ENCODE peak calls at places on chromosomes 13 and 19, in nine cellular contexts. B is heart right ventricle; X is heart left ventricle; D is aorta; J is brain microvascular endothelial cell; A is fibroblast of lung; T is H7; M is IMR-90; N is effector memory CD4-positive, alpha-beta T cell. L is an unnamed sample.

GRCh38 chr19:3075605-3076431 is 13.5 kb upstream of the TLE5 start:
- DNase-seq in B (peak; percentile 70), X (peak; percentile 79), D (peak; percentile 92), J (no peak), A (no peak), T (peak; percentile 95), M (no peak), N (peak; percentile 61), L (peak; percentile 70)

GRCh38 chr19:33390120-33390907 is 16.8 kb downstream of the CEBPG start:
- DNase-seq in B (peak; percentile 76), X (peak; percentile 82), D (peak; percentile 84), J (no peak), A (peak; percentile 29), T (peak; percentile 66), M (no peak), N (no peak), L (no peak)

GRCh38 chr19:7673995-7674667 is 2.8 kb upstream of the MCEMP1 start:
- DNase-seq in B (peak; percentile 64), X (peak; percentile 81), D (peak; percentile 85), J (peak; percentile 50), A (peak; percentile 38), T (peak; percentile 92), M (peak; percentile 45), N (no peak), L (no peak)

GRCh38 chr19:45161715-45162463 is 1.1 kb upstream of the NKPD1 start:
- DNase-seq in B (no peak), X (no peak), D (no peak), J (no peak), A (peak; percentile 29), T (peak; percentile 94), M (peak; percentile 28), N (no peak), L (no peak)

GRCh38 chr19:49566302-49566701 is 14.1 kb downstream of the NOSIP start:
- DNase-seq in B (no peak), X (no peak), D (no peak), J (no peak), A (no peak), T (no peak), M (no peak), N (no peak), L (no peak)

GRCh38 chr13:97548138-97548537 is 114.2 kb downstream of the RAP2A start:
- DNase-seq in B (no peak), X (no peak), D (no peak), J (no peak), A (no peak), T (no peak), M (no peak), N (no peak), L (no peak)

GRCh38 chr13:26327905-26328304 is 74.0 kb downstream of the CDK8 start:
- DNase-seq in B (no peak), X (no peak), D (no peak), J (no peak), A (peak; percentile 42), T (no peak), M (no peak), N (no peak), L (no peak)

GRCh38 chr19:6743714-6744380 is 4.4 kb downstream of the TRIP10 start:
- DNase-seq in B (no peak), X (no peak), D (no peak), J (no peak), A (no peak), T (peak; percentile 55), M (peak; percentile 37), N (no peak), L (no peak)

GRCh38 chr13:95226051-95226450 is 75.2 kb downstream of the ABCC4 start:
- DNase-seq in B (no peak), X (no peak), D (no peak), J (no peak), A (no peak), T (no peak), M (no peak), N (no peak), L (no peak)

GRCh38 chr19:58182989-58183821 is at the start of gene ZNF274:
- DNase-seq in B (peak; percentile 95), X (peak; percentile 97), D (peak; percentile 98), J (peak; percentile 89), A (peak; percentile 89), T (peak; percentile 98), M (peak; percentile 87), N (peak; percentile 88), L (peak; percentile 92)

GRCh38 chr19:45076029-45076850 is at the start of gene ZNF296:
- DNase-seq in B (peak; percentile 74), X (peak; percentile 88), D (peak; percentile 89), J (no peak), A (peak; percentile 25), T (peak; percentile 98), M (no peak), N (peak; percentile 73), L (peak; percentile 74)

GRCh38 chr13:33340631-33341030 is 55.1 kb upstream of the STARD13 start:
- DNase-seq in B (no peak), X (no peak), D (no peak), J (no peak), A (no peak), T (no peak), M (peak; percentile 52), N (no peak), L (no peak)

GRCh38 chr13:112768795-112769411 is 79.1 kb downstream of the ATP11A start:
- DNase-seq in B (peak; percentile 68), X (peak; percentile 82), D (peak; percentile 74), J (no peak), A (no peak), T (peak; percentile 74), M (no peak), N (no peak), L (peak; percentile 53)

GRCh38 chr19:38149597-38149996 is 74.4 kb downstream of the DPF1 start:
- DNase-seq in B (no peak), X (no peak), D (no peak), J (no peak), A (peak; percentile 16), T (peak; percentile 47), M (peak; percentile 22), N (no peak), L (no peak)

GRCh38 chr19:41998246-41999020 is 4.4 kb upstream of the ATP1A3 start:
- DNase-seq in B (peak; percentile 48), X (no peak), D (no peak), J (peak; percentile 6), A (peak; percentile 27), T (peak; percentile 95), M (peak; percentile 39), N (no peak), L (peak; percentile 15)

GRCh38 chr19:42099336-42099925 is 23.5 kb downstream of the ZNF574 start:
- DNase-seq in B (no peak), X (no peak), D (no peak), J (no peak), A (no peak), T (peak; percentile 59), M (no peak), N (no peak), L (no peak)

GRCh38 chr19:5024282-5024681 is 55.4 kb downstream of the KDM4B start:
- DNase-seq in B (no peak), X (no peak), D (no peak), J (no peak), A (no peak), T (peak; percentile 63), M (no peak), N (no peak), L (no peak)

GRCh38 chr13:44259045-44260042 is 114.3 kb upstream of the SERP2 start:
- DNase-seq in B (no peak), X (no peak), D (no peak), J (peak; percentile 89), A (peak; percentile 76), T (no peak), M (peak; percentile 66), N (peak; percentile 13), L (peak; percentile 44)

GRCh38 chr19:6424190-6424938 is at the start of gene KHSRP:
- DNase-seq in B (peak; percentile 34), X (peak; percentile 70), D (peak; percentile 79), J (no peak), A (no peak), T (peak; percentile 99), M (no peak), N (no peak), L (no peak)

GRCh38 chr19:41356984-41357739 is 3.4 kb upstream of the TGFB1 start:
- DNase-seq in B (no peak), X (no peak), D (no peak), J (no peak), A (no peak), T (no peak), M (no peak), N (no peak), L (peak; percentile 46)

GRCh38 chr19:15147090-15147489 is 39.9 kb downstream of the SYDE1 start:
- DNase-seq in B (no peak), X (no peak), D (no peak), J (no peak), A (no peak), T (no peak), M (no peak), N (no peak), L (no peak)
- H3K36me3 ChIP-seq in B (no peaks in the 10 kb centered on the region), X (no peaks in the 10 kb centered on the region), D (no peaks in the 10 kb centered on the region), J (no peaks in the 10 kb centered on the region), A (no peaks in the 10 kb centered on the region), T (no peaks in the 10 kb centered on the region), M (no peaks in the 10 kb centered on the region), N (no peaks in the 10 kb centered on the region), L (no peaks in the 10 kb centered on the region)

GRCh38 chr19:18160792-18161690 is 8.1 kb downstream of the PIK3R2 start:
- DNase-seq in B (peak; percentile 84), X (peak; percentile 89), D (peak; percentile 93), J (no peak), A (peak; percentile 26), T (peak; percentile 100), M (peak; percentile 28), N (peak; percentile 76), L (peak; percentile 80)
- H3K4me3 ChIP-seq in B (peak overlapping the region; percentile 58), X (peak overlapping the region; percentile 38), D (peak overlapping the region; percentile 29), J (peak overlapping the region; percentile 34), A (no peak overlapping the region), T (peak overlapping the region; percentile 21), M (peak overlapping the region; percentile 13), N (peak overlapping the region; percentile 32), L (no peak overlapping the region)

GRCh38 chr19:18867751-18868150 is 28.2 kb downstream of the CERS1 start:
- DNase-seq in B (no peak), X (no peak), D (no peak), J (no peak), A (no peak), T (no peak), M (no peak), N (no peak), L (no peak)
- H3K36me3 ChIP-seq in B (peaks cover 50% of the 10 kb centered on the region), X (peaks cover 54% of the 10 kb centered on the region), D (no peaks in the 10 kb centered on the region), J (peaks cover 49% of the 10 kb centered on the region), A (peaks cover 25% of the 10 kb centered on the region), T (peaks cover 13% of the 10 kb centered on the region), M (peaks cover 45% of the 10 kb centered on the region), N (peaks cover 54% of the 10 kb centered on the region), L (peaks cover 34% of the 10 kb centered on the region)

DNA sequence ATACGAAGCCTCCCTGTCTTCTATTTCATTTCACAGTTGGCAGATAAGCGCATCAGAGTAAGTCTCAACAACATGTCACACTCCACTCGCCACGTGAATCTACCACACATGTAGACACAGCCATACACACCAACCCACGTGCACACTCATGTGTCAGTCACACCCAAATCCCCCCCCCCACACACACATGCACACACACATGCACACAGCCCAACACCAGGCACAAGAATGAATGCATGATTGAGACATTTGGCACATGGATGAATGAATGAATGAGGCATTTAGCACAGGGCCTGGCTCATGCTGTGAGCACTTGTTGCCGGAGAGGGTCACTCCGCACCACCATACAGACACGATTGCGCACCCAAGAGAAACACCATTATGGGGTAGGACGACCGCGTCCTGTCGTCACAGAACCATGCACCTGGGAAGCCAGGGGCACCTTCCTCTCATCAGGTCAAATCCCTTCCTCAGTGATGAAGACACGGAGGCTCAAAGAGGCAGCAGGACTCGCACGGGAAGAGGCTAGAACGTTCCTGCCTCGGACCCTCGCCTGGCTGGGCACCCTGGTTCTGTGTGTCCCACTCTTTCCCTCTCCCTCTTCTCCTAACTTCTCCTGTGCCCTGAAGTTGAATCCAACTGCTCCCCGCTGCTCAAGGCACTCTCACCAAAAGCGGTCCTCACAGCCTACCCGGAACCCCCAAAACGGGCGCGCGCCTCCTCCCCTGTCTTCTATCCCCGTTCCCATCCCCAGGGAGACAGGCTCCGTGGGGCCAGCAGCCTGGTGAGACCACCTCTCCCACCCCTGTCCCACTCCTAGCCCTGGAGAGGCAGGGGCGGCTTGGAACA is 1.4 kb downstream of the MEIS3 start:
- DNase-seq in B (no peak), X (no peak), D (no peak), J (no peak), A (no peak), T (peak; percentile 62), M (peak; percentile 18), N (no peak), L (no peak)
- H3K4me3 ChIP-seq in B (peak overlapping the region; percentile 51), X (no peak overlapping the region), D (no peak overlapping the region), J (no peak overlapping the region), A (peak overlapping the region; percentile 68), T (peak overlapping the region; percentile 78), M (peak overlapping the region; percentile 91), N (no peak overlapping the region), L (no peak overlapping the region)

L was measured in CD4-positive, alpha-beta memory T cell.